ENCODE peak calls at places on chromosomes 4 and X, in nine cellular contexts. G, Y, I, R, T, H, P, U and N are unnamed samples.

GRCh38 chrX:110133735-110134370 is 130.9 kb downstream of the TMEM164 start:
- DNase-seq in G (no peak), Y (no peak), I (no peak), R (no peak), T (no peak), H (no peak), P (no peak), U (no peak), N (no peak)

GRCh38 chr4:10180927-10181744 is 64.5 kb upstream of the WDR1 start:
- DNase-seq in G (no peak), Y (no peak), I (no peak), R (no peak), T (no peak), H (no peak), P (no peak), U (no peak), N (peak)

GRCh38 chr4:61223385-61223784 is 23.3 kb downstream of the ADGRL3 start:
- DNase-seq in G (no peak), Y (no peak), I (no peak), R (no peak), T (no peak), H (no peak), P (no peak), U (no peak), N (no peak)

GRCh38 chrX:107684956-107685385 is 56.7 kb downstream of the PRPS1 start:
- DNase-seq in G (no peak), Y (no peak), I (no peak), R (no peak), T (peak), H (peak), P (peak), U (peak), N (peak)

GRCh38 chrX:8921615-8922014 is 112.3 kb downstream of the FAM9B start:
- DNase-seq in G (no peak), Y (no peak), I (no peak), R (no peak), T (no peak), H (no peak), P (no peak), U (no peak), N (no peak)

GRCh38 chr4:74327751-74328150 is 19.5 kb downstream of the EPGN start:
- DNase-seq in G (no peak), Y (no peak), I (no peak), R (no peak), T (no peak), H (no peak), P (no peak), U (no peak), N (peak)

GRCh38 chr4:72631296-72631695 is 62.3 kb upstream of the ADAMTS3 start:
- DNase-seq in G (no peak), Y (no peak), I (no peak), R (peak), T (no peak), H (no peak), P (no peak), U (peak), N (peak)

GRCh38 chrX:46653482-46653881 is 79.9 kb downstream of the CHST7 start:
- DNase-seq in G (no peak), Y (no peak), I (peak), R (no peak), T (peak), H (no peak), P (peak), U (no peak), N (no peak)

GRCh38 chr4:10006604-10007435 is 14.5 kb downstream of the SLC2A9 start:
- DNase-seq in G (no peak), Y (no peak), I (no peak), R (no peak), T (no peak), H (no peak), P (peak), U (no peak), N (no peak)

GRCh38 chr4:7988437-7988836 is 48.8 kb upstream of the AFAP1 start:
- DNase-seq in G (no peak), Y (no peak), I (no peak), R (no peak), T (no peak), H (no peak), P (no peak), U (no peak), N (peak)

GRCh38 chrX:115966920-115967319 is 203.6 kb upstream of the AGTR2 start:
- DNase-seq in G (no peak), Y (no peak), I (no peak), R (no peak), T (no peak), H (no peak), P (no peak), U (no peak), N (no peak)

GRCh38 chr4:560731-561211 is 15.3 kb downstream of the TMEM271 start:
- DNase-seq in G (no peak), Y (no peak), I (no peak), R (no peak), T (no peak), H (no peak), P (no peak), U (no peak), N (no peak)

GRCh38 chr4:151671541-151672059 is 89.2 kb downstream of the GATB start:
- DNase-seq in G (no peak), Y (no peak), I (no peak), R (no peak), T (no peak), H (no peak), P (no peak), U (no peak), N (no peak)

GRCh38 chr4:67700119-67700873 is 659 bp downstream of the UBA6 start:
- DNase-seq in G (peak), Y (peak), I (no peak), R (no peak), T (no peak), H (no peak), P (no peak), U (peak), N (no peak)

GRCh38 chr4:123017636-123018390 is 95.4 kb upstream of the NUDT6 start:
- DNase-seq in G (no peak), Y (no peak), I (no peak), R (no peak), T (no peak), H (no peak), P (no peak), U (no peak), N (peak)

GRCh38 chr4:141021397-141022194 is 111.7 kb downstream of the RNF150 start:
- DNase-seq in G (no peak), Y (no peak), I (no peak), R (no peak), T (no peak), H (no peak), P (no peak), U (no peak), N (no peak)

GRCh38 chr4:186030795-186031194 is 38.2 kb upstream of the TLR3 start:
- DNase-seq in G (no peak), Y (no peak), I (no peak), R (no peak), T (no peak), H (no peak), P (no peak), U (no peak), N (no peak)

GRCh38 chrX:134990475-134991473 is at the start of gene SMIM10:
- DNase-seq in G (peak), Y (peak), I (peak), R (no peak), T (peak), H (peak), P (peak), U (peak), N (peak)

GRCh38 chr4:74555843-74556242 is 110.9 kb downstream of the AREG start:
- DNase-seq in G (no peak), Y (no peak), I (no peak), R (no peak), T (no peak), H (no peak), P (no peak), U (no peak), N (no peak)

GRCh38 chr4:169968999-169969398 is 57.2 kb downstream of the MFAP3L start:
- DNase-seq in G (no peak), Y (no peak), I (no peak), R (no peak), T (no peak), H (no peak), P (no peak), U (no peak), N (peak)

GRCh38 chr4:110289601-110290100 is 91.2 kb upstream of the ELOVL6 start:
- DNase-seq in G (no peak), Y (no peak), I (no peak), R (no peak), T (no peak), H (no peak), P (no peak), U (no peak), N (no peak)

GRCh38 chr4:15202481-15202880 is 200.2 kb downstream of the CPEB2 start:
- DNase-seq in G (no peak), Y (no peak), I (no peak), R (no peak), T (no peak), H (no peak), P (no peak), U (no peak), N (no peak)

GRCh38 chr4:48854982-48855381 is 24.1 kb downstream of the OCIAD1 start:
- DNase-seq in G (no peak), Y (no peak), I (no peak), R (no peak), T (no peak), H (no peak), P (no peak), U (no peak), N (no peak)

GRCh38 chr4:76704133-76704881 is 193.6 kb downstream of the SOWAHB start:
- DNase-seq in G (no peak), Y (no peak), I (no peak), R (no peak), T (no peak), H (no peak), P (peak), U (no peak), N (peak)

GRCh38 chrX:53682885-53683555 is 3.5 kb downstream of the HUWE1 start:
- DNase-seq in G (peak), Y (peak), I (peak), R (no peak), T (peak), H (no peak), P (no peak), U (peak), N (peak)

GRCh38 chrX:16125520-16126149 is 2.3 kb downstream of the GRPR start:
- DNase-seq in G (no peak), Y (no peak), I (no peak), R (no peak), T (no peak), H (no peak), P (no peak), U (no peak), N (no peak)

GRCh38 chr4:112058433-112058832 is 86.8 kb upstream of the FAM241A start:
- DNase-seq in G (no peak), Y (no peak), I (no peak), R (no peak), T (no peak), H (no peak), P (no peak), U (no peak), N (peak)

GRCh38 chr4:77927991-77928925 is 65.6 kb downstream of the MRPL1 start:
- DNase-seq in G (no peak), Y (no peak), I (no peak), R (no peak), T (no peak), H (no peak), P (no peak), U (peak), N (peak)

GRCh38 chr4:155543126-155543765 is 123.4 kb upstream of the GUCY1A1 start:
- DNase-seq in G (no peak), Y (no peak), I (no peak), R (no peak), T (no peak), H (no peak), P (no peak), U (no peak), N (peak)

GRCh38 chrX:8345473-8345872 is 119.2 kb upstream of the VCX3B start:
- DNase-seq in G (no peak), Y (no peak), I (no peak), R (no peak), T (no peak), H (no peak), P (no peak), U (no peak), N (no peak)

GRCh38 chrX:112644713-112645112 is 35.0 kb downstream of the LHFPL1 start:
- DNase-seq in G (no peak), Y (no peak), I (no peak), R (no peak), T (no peak), H (no peak), P (no peak), U (no peak), N (no peak)

GRCh38 chrX:109795682-109796081 is 62.6 kb upstream of the ACSL4 start:
- DNase-seq in G (no peak), Y (no peak), I (no peak), R (no peak), T (no peak), H (no peak), P (no peak), U (no peak), N (no peak)

GRCh38 chrX:154541896-154542722 is 4.5 kb downstream of the G6PD start:
- DNase-seq in G (no peak), Y (no peak), I (no peak), R (peak), T (no peak), H (peak), P (peak), U (peak), N (peak)

GRCh38 chrX:130555341-130555740 is 153.6 kb downstream of the RBMX2 start:
- DNase-seq in G (no peak), Y (no peak), I (no peak), R (no peak), T (no peak), H (no peak), P (no peak), U (no peak), N (peak)

GRCh38 chr4:171308661-171309060 is 504.5 kb upstream of the GALNTL6 start:
- DNase-seq in G (no peak), Y (no peak), I (no peak), R (no peak), T (no peak), H (no peak), P (no peak), U (no peak), N (no peak)

GRCh38 chr4:76449362-76449767 is 14.3 kb downstream of the SHROOM3 start:
- DNase-seq in G (no peak), Y (no peak), I (no peak), R (no peak), T (no peak), H (no peak), P (no peak), U (no peak), N (no peak)

GRCh38 chr4:18689308-18689915 is 667.9 kb upstream of the LCORL start:
- DNase-seq in G (peak), Y (peak), I (peak), R (no peak), T (peak), H (peak), P (no peak), U (peak), N (peak)

GRCh38 chrX:1491851-1492349 is 39.2 kb upstream of the ASMTL start:
- DNase-seq in G (no peak), Y (peak), I (peak), R (no peak), T (peak), H (no peak), P (no peak), U (no peak), N (peak)

GRCh38 chr4:910366-911091 is 21.6 kb downstream of the GAK start:
- DNase-seq in G (no peak), Y (no peak), I (no peak), R (no peak), T (no peak), H (no peak), P (peak), U (no peak), N (no peak)